ENCODE peak calls at places on chromosomes 2 and 18, in four cellular contexts. One of them, this sample, is unnamed.

GRCh38 chr2:5507374-5507773 is 184.8 kb upstream of the SOX11 start:
- DNase-seq in NCI-H2171 treated with DMSO at 0.1 percent for 48 hours: no peak
- DNase-seq in fibroblast of villous mesenchyme: no peak
- DNase-seq in neural crest cell: no peak
- DNase-seq in this sample: no peak

GRCh38 chr2:45823723-45824206 is 172.3 kb downstream of the PRKCE start:
- DNase-seq in NCI-H2171 treated with DMSO at 0.1 percent for 48 hours: no peak
- DNase-seq in fibroblast of villous mesenchyme: no peak
- DNase-seq in neural crest cell: no peak
- DNase-seq in this sample: no peak

GRCh38 chr2:29923110-29923721 is 1.8 kb upstream of the ALK start:
- DNase-seq in NCI-H2171 treated with DMSO at 0.1 percent for 48 hours: peak; percentile 44
- DNase-seq in fibroblast of villous mesenchyme: peak; percentile 60
- DNase-seq in neural crest cell: peak; percentile 61
- DNase-seq in this sample: peak; percentile 42

GRCh38 chr18:5073026-5073944 is 123.8 kb downstream of the AKAIN1 start:
- DNase-seq in NCI-H2171 treated with DMSO at 0.1 percent for 48 hours: peak; percentile 79
- DNase-seq in fibroblast of villous mesenchyme: peak; percentile 12
- DNase-seq in neural crest cell: peak; percentile 36
- DNase-seq in this sample: peak; percentile 3

GRCh38 chr18:62454527-62454926 is 68.3 kb upstream of the ZCCHC2 start:
- DNase-seq in NCI-H2171 treated with DMSO at 0.1 percent for 48 hours: no peak
- DNase-seq in fibroblast of villous mesenchyme: no peak
- DNase-seq in neural crest cell: no peak
- DNase-seq in this sample: no peak

GRCh38 chr2:75474115-75474514 is 86.6 kb downstream of the EVA1A start:
- DNase-seq in NCI-H2171 treated with DMSO at 0.1 percent for 48 hours: no peak
- DNase-seq in fibroblast of villous mesenchyme: no peak
- DNase-seq in neural crest cell: no peak
- DNase-seq in this sample: no peak

GRCh38 chr2:200627110-200627770 is 41.4 kb downstream of the AOX1 start:
- DNase-seq in NCI-H2171 treated with DMSO at 0.1 percent for 48 hours: no peak
- DNase-seq in fibroblast of villous mesenchyme: no peak
- DNase-seq in neural crest cell: peak; percentile 37
- DNase-seq in this sample: no peak

GRCh38 chr2:220188031-220188430 is 560.6 kb downstream of the SLC4A3 start:
- DNase-seq in NCI-H2171 treated with DMSO at 0.1 percent for 48 hours: no peak
- DNase-seq in fibroblast of villous mesenchyme: peak; percentile 14
- DNase-seq in neural crest cell: no peak
- DNase-seq in this sample: peak; percentile 82

GRCh38 chr2:24491626-24492282 is 700 bp downstream of the NCOA1 start:
- DNase-seq in NCI-H2171 treated with DMSO at 0.1 percent for 48 hours: peak; percentile 85
- DNase-seq in fibroblast of villous mesenchyme: peak; percentile 25
- DNase-seq in neural crest cell: peak; percentile 53
- DNase-seq in this sample: no peak

GRCh38 chr2:177306550-177306949 is 42.0 kb upstream of the NFE2L2 start:
- DNase-seq in NCI-H2171 treated with DMSO at 0.1 percent for 48 hours: no peak
- DNase-seq in fibroblast of villous mesenchyme: peak; percentile 79
- DNase-seq in neural crest cell: no peak
- DNase-seq in this sample: peak; percentile 35

GRCh38 chr2:162242586-162243304 is 500 bp downstream of the FAP start:
- DNase-seq in NCI-H2171 treated with DMSO at 0.1 percent for 48 hours: no peak
- DNase-seq in fibroblast of villous mesenchyme: peak; percentile 93
- DNase-seq in neural crest cell: no peak
- DNase-seq in this sample: peak; percentile 99

GRCh38 chr2:218229239-218229638 is 12.2 kb downstream of the ARPC2 start:
- DNase-seq in NCI-H2171 treated with DMSO at 0.1 percent for 48 hours: no peak
- DNase-seq in fibroblast of villous mesenchyme: peak; percentile 87
- DNase-seq in neural crest cell: no peak
- DNase-seq in this sample: peak; percentile 91

This sample was measured in amniotic epithelial cell.